ENCODE peak calls at places on chromosomes 12 and 14, in four cellular contexts. P is SK-N-SH, B is IMR-90, R is RWPE2. I is an unnamed sample.

GRCh38 chr12:131543040-131543439 is 167.8 kb upstream of the SFSWAP start:
- DNase-seq in P (no peak), B (no peak), R (no peak), I (no peak)

GRCh38 chr12:22458301-22458917 is 85.9 kb downstream of the C2CD5 start:
- DNase-seq in B (no peak), R (no peak), P (no peak), I (no peak)

GRCh38 chr12:103657331-103657730 is 70.3 kb downstream of the STAB2 start:
- DNase-seq in P (no peak), R (no peak), B (peak; percentile 23), I (no peak)

GRCh38 chr12:168763-169525 is 45.0 kb downstream of the SLC6A12 start:
- DNase-seq in R (no peak), B (peak; percentile 37), P (no peak), I (no peak)

GRCh38 chr12:127280393-127281275 is 986.3 kb upstream of the TMEM132C start:
- DNase-seq in P (peak; percentile 33), B (no peak), R (no peak), I (no peak)

GRCh38 chr14:24051162-24051788 is 534 bp upstream of the CARMIL3 start:
- DNase-seq in P (no peak), B (no peak), R (peak; percentile 66), I (no peak)

GRCh38 chr14:79842270-79842669 is 369.0 kb downstream of the DIO2 start:
- DNase-seq in P (no peak), R (no peak), B (peak; percentile 92), I (no peak)

GRCh38 chr12:120866143-120866542 is 38.0 kb downstream of the SPPL3 start:
- DNase-seq in P (no peak), R (no peak), B (peak; percentile 51), I (no peak)

GRCh38 chr14:52473557-52473956 is 78.7 kb downstream of the TXNDC16 start:
- DNase-seq in B (peak; percentile 51), R (no peak), P (peak; percentile 16), I (peak; percentile 10)

GRCh38 chr14:64060648-64061096 is 207.9 kb downstream of the SYNE2 start:
- DNase-seq in R (no peak), B (no peak), P (no peak), I (no peak)

GRCh38 chr14:71166434-71166833 is 259.2 kb downstream of the PCNX1 start:
- DNase-seq in P (peak; percentile 70), R (no peak), B (peak; percentile 85), I (no peak)

GRCh38 chr12:65464930-65465329 is 186.4 kb downstream of the MSRB3 start:
- DNase-seq in P (no peak), R (no peak), B (peak; percentile 96), I (no peak)

GRCh38 chr12:10249690-10250455 is 37.2 kb downstream of the GABARAPL1 start:
- DNase-seq in R (no peak), B (no peak), P (no peak), I (no peak)

GRCh38 chr14:102418169-102418852 is 55.6 kb downstream of the TECPR2 start:
- DNase-seq in B (no peak), R (no peak), P (no peak), I (no peak)

GRCh38 chr14:67576216-67576615 is 23.9 kb downstream of the PIGH start:
- DNase-seq in B (no peak), R (peak; percentile 36), P (no peak), I (no peak)

GRCh38 chr12:94788298-94788697 is 137.9 kb upstream of the TMCC3 start:
- DNase-seq in B (no peak), P (no peak), R (no peak), I (no peak)

GRCh38 chr14:46490150-46490769 is 161.3 kb downstream of the RPL10L start:
- DNase-seq in B (no peak), P (no peak), R (no peak), I (no peak)

GRCh38 chr14:95479494-95479893 is 37.0 kb downstream of the SYNE3 start:
- DNase-seq in R (no peak), B (no peak), P (no peak), I (no peak)

GRCh38 chr14:102527255-102528232 is 18.0 kb upstream of the ANKRD9 start:
- DNase-seq in B (no peak), R (no peak), P (no peak), I (no peak)

GRCh38 chr12:59643576-59643975 is 47.7 kb downstream of the SLC16A7 start:
- DNase-seq in R (no peak), B (no peak), P (no peak), I (no peak)

GRCh38 chr12:23464241-23464812 is 485.1 kb downstream of the SOX5 start:
- DNase-seq in R (no peak), B (no peak), P (no peak), I (no peak)

GRCh38 chr14:102540310-102541028 is 30.9 kb upstream of the ANKRD9 start:
- DNase-seq in R (no peak), P (peak; percentile 50), B (peak; percentile 4), I (no peak)

GRCh38 chr14:35405304-35405996 is 901 bp upstream of the NFKBIA start:
- DNase-seq in B (no peak), R (no peak), P (no peak), I (no peak)

GRCh38 chr14:61080591-61081010 is 99.6 kb downstream of the SLC38A6 start:
- DNase-seq in P (no peak), B (peak; percentile 83), R (no peak), I (peak; percentile 71)

GRCh38 chr14:89540830-89541470 is 123.9 kb upstream of the FOXN3 start:
- DNase-seq in B (peak; percentile 95), P (no peak), R (no peak), I (no peak)

GRCh38 chr12:78209851-78210493 is 379.3 kb downstream of the NAV3 start:
- DNase-seq in P (no peak), B (peak; percentile 21), R (no peak), I (no peak)

GRCh38 chr14:93734086-93734822 is 54.0 kb downstream of the PRIMA1 start:
- DNase-seq in R (no peak), P (peak; percentile 92), B (no peak), I (no peak)

GRCh38 chr12:71725011-71725410 is 29.7 kb upstream of the RAB21 start:
- DNase-seq in B (no peak), P (no peak), R (no peak), I (no peak)

GRCh38 chr12:94272280-94272679 is 123.9 kb downstream of the PLXNC1 start:
- DNase-seq in P (no peak), R (no peak), B (no peak), I (no peak)

GRCh38 chr12:29242921-29243431 is 93.9 kb downstream of the FAR2 start:
- DNase-seq in P (peak; percentile 12), B (no peak), R (no peak), I (no peak)

GRCh38 chr14:54712371-54712998 is 145.6 kb downstream of the SAMD4A start:
- DNase-seq in P (no peak), B (peak; percentile 59), R (no peak), I (no peak)

GRCh38 chr12:87982208-87982607 is 47.0 kb downstream of the C12orf50 start:
- DNase-seq in B (peak; percentile 69), P (no peak), R (no peak), I (no peak)

GRCh38 chr12:26571539-26571938 is 261.5 kb downstream of the ITPR2 start:
- DNase-seq in B (no peak), P (no peak), R (no peak), I (no peak)

GRCh38 chr12:22201101-22201500 is 133.4 kb downstream of the ST8SIA1 start:
- DNase-seq in R (no peak), B (no peak), P (no peak), I (no peak)

GRCh38 chr12:100404769-100405407 is 48.0 kb downstream of the SLC17A8 start:
- DNase-seq in P (peak; percentile 38), B (peak; percentile 40), R (no peak), I (peak; percentile 27)

GRCh38 chr12:52020539-52021336 is 14.0 kb downstream of the TAMALIN start:
- DNase-seq in R (no peak), P (peak; percentile 88), B (peak; percentile 47), I (no peak)

GRCh38 chr12:80490329-80490728 is 46.3 kb downstream of the PTPRQ start:
- DNase-seq in P (no peak), B (no peak), R (no peak), I (no peak)

GRCh38 chr14:93787465-93788306 is 599 bp downstream of the PRIMA1 start:
- DNase-seq in P (no peak), R (no peak), B (no peak), I (no peak)

GRCh38 chr14:57578427-57579220 is 85.0 kb upstream of the CCDC198 start:
- DNase-seq in R (no peak), P (no peak), B (no peak), I (no peak)

GRCh38 chr14:57729208-57730187 is 136.4 kb downstream of the SLC35F4 start:
- DNase-seq in R (no peak), P (no peak), B (no peak), I (no peak)

GRCh38 chr14:74508292-74508731 is 14.7 kb downstream of the ISCA2 start:
- DNase-seq in B (no peak), R (peak; percentile 60), P (peak; percentile 77), I (no peak)
- TF ChIP-seq CTCF in B (peak; percentile 52), R (peak; percentile 8), P (peak; percentile 43), I (no peak)

GRCh38 chr14:75315143-75315542 is 36.5 kb downstream of the FOS start:
- DNase-seq in P (peak; percentile 45), B (peak; percentile 52), R (no peak), I (no peak)
- H3K4me3 ChIP-seq in P (no peak overlapping the region), B (no peak overlapping the region), R (no peak overlapping the region), I (no peak overlapping the region)

GRCh38 chr12:50314629-50315312 is 31.5 kb upstream of the LIMA1 start:
- DNase-seq in B (peak; percentile 80), R (no peak), P (peak; percentile 73), I (no peak)
- TF ChIP-seq CTCF in B (peak; percentile 85), R (peak; percentile 77), P (peak; percentile 87), I (peak; percentile 60)

GRCh38 chr12:44490181-44490580 is 385.9 kb downstream of the NELL2 start:
- DNase-seq in P (no peak), R (no peak), B (no peak), I (no peak)
- H3K4me3 ChIP-seq in P (no peak overlapping the region), R (no peak overlapping the region), B (no peak overlapping the region), I (no peak overlapping the region)

DNA sequence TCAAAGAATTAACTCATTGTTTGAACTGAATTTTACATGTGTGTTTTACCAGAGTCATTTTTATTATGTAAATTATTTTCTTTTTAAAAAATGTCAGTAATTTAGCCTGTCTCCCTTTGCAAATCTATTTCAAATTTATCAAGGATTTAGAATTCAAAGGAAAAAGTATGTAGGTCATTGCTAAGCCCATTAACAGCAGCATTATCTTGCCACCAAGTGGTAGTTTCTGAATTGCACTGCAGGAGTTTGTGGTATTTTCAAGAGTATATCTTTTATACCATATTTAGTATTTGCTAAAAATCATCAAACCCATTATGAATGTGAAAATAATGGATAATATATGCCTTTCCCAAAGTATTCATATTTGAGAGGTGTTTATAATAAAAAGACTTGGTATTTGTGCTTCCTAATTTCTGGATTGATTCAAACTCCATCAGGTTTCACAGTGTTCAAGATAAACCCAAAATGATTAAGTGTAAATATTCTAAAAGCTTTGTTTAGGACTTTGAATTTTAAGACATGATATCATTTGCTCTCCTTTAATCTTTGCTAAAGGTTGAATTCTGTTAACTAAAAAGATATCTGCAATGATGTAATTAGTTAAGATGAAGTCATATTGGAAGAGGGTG is 711.4 kb downstream of the FSCB start:
- DNase-seq in R (no peak), P (no peak), B (peak; percentile 0), I (no peak)
- TF ChIP-seq CTCF in R (peak; percentile 55), P (peak; percentile 23), B (peak; percentile 15), I (no peak)

GRCh38 chr14:87155850-87156491 is 837.0 kb downstream of the GALC start:
- DNase-seq in B (no peak), P (no peak), R (no peak), I (no peak)
- H3K4me3 ChIP-seq in B (no peak overlapping the region), P (no peak overlapping the region), R (no peak overlapping the region), I (no peak overlapping the region)